ENCODE peak calls at places on chromosome 4, in seven cellular contexts. B is CD8-positive, alpha-beta memory T cell; U is sigmoid colon; Q is left ventricle myocardium inferior; X is naive thymus-derived CD4-positive, alpha-beta T cell; N is cardiac muscle cell; Z is keratinocyte. F is an unnamed sample.
A peak's percentile ranks its signal among the peaks of the same experiment; 100 is the strongest.

GRCh38 chr4:25440478-25441030 is 63.5 kb downstream of the ANAPC4 start:
- DNase-seq in Q (peak; percentile 64), N (peak; percentile 19), X (no peak), U (no peak), Z (no peak), B (no peak), F (no peak)

GRCh38 chr4:186144596-186145569 is 40.4 kb downstream of the FAM149A start:
- DNase-seq in Q (peak; percentile 65), X (no peak), N (peak; percentile 87), B (no peak), Z (no peak), U (peak; percentile 79), F (peak; percentile 32)

GRCh38 chr4:42452823-42453222 is 55.5 kb downstream of the SHISA3 start:
- DNase-seq in B (no peak), Z (no peak), X (no peak), U (no peak), Q (no peak), N (no peak), F (no peak)

GRCh38 chr4:41216294-41217019 is 2.1 kb upstream of the APBB2 start:
- DNase-seq in B (peak; percentile 3), Z (no peak), X (peak; percentile 21), Q (peak; percentile 61), U (peak; percentile 89), N (peak; percentile 81), F (peak; percentile 71)

GRCh38 chr4:84877051-84877833 is 89.2 kb downstream of the WDFY3 start:
- DNase-seq in Z (peak; percentile 49), N (no peak), U (no peak), X (no peak), Q (no peak), B (no peak), F (no peak)

GRCh38 chr4:139735381-139736256 is 70.0 kb downstream of the MGST2 start:
- DNase-seq in U (peak; percentile 74), Z (no peak), X (no peak), N (peak; percentile 66), Q (peak; percentile 35), B (no peak), F (peak; percentile 17)

GRCh38 chr4:18039113-18039512 is 17.6 kb upstream of the LCORL start:
- DNase-seq in B (no peak), U (no peak), N (no peak), X (no peak), Q (no peak), Z (no peak), F (no peak)

GRCh38 chr4:26384380-26385057 is 63.7 kb downstream of the RBPJ start:
- DNase-seq in U (no peak), Q (no peak), B (no peak), N (no peak), Z (no peak), X (no peak), F (no peak)

GRCh38 chr4:10083331-10083769 is 33.2 kb downstream of the WDR1 start:
- DNase-seq in Z (no peak), B (no peak), N (no peak), U (peak; percentile 60), Q (peak; percentile 11), X (no peak), F (no peak)

GRCh38 chr4:53717064-53717549 is 125.8 kb upstream of the LNX1 start:
- DNase-seq in U (no peak), X (no peak), N (no peak), Z (no peak), B (no peak), Q (no peak), F (no peak)

GRCh38 chr4:124173892-124174291 is 538.6 kb downstream of the ANKRD50 start:
- DNase-seq in Q (no peak), U (no peak), B (no peak), X (no peak), Z (no peak), N (no peak), F (no peak)

GRCh38 chr4:41192136-41192535 is 22.2 kb downstream of the APBB2 start:
- DNase-seq in U (no peak), N (no peak), Z (no peak), Q (no peak), X (no peak), B (no peak), F (no peak)

GRCh38 chr4:84622959-84623358 is 40.0 kb downstream of the CDS1 start:
- DNase-seq in Z (no peak), Q (no peak), X (no peak), B (no peak), U (no peak), N (no peak), F (no peak)

GRCh38 chr4:3657917-3658913 is 108.0 kb upstream of the ADRA2C start:
- DNase-seq in X (no peak), Z (no peak), N (no peak), Q (peak; percentile 28), B (no peak), U (no peak), F (no peak)

GRCh38 chr4:4867745-4868505 is 8.5 kb downstream of the MSX1 start:
- DNase-seq in B (no peak), N (no peak), X (no peak), Q (no peak), Z (no peak), U (no peak), F (no peak)

GRCh38 chr4:168784786-168785461 is 225.1 kb downstream of the CBR4 start:
- DNase-seq in B (no peak), Q (no peak), U (no peak), N (no peak), X (no peak), Z (no peak), F (peak; percentile 39)

GRCh38 chr4:74996996-74997395 is 64.1 kb downstream of the PARM1 start:
- DNase-seq in X (no peak), U (no peak), B (no peak), N (no peak), Q (no peak), Z (no peak), F (no peak)
- H3K27ac ChIP-seq in X (no peak overlapping the region), U (no peak overlapping the region), B (no peak overlapping the region), N (no peak overlapping the region), Q (no peak overlapping the region), Z (no peak overlapping the region), F (no peak overlapping the region)

GRCh38 chr4:173536808-173537429 is 6.9 kb upstream of the HAND2 start:
- DNase-seq in Z (no peak), Q (no peak), U (peak; percentile 81), B (no peak), N (peak; percentile 44), X (no peak), F (no peak)

GRCh38 chr4:173539986-173540385 is 10.0 kb upstream of the HAND2 start:
- DNase-seq in Z (no peak), Q (no peak), B (no peak), N (no peak), U (no peak), X (no peak), F (no peak)

GRCh38 chr4:173538148-173538902 is 8.3 kb upstream of the HAND2 start:
- DNase-seq in B (no peak), U (peak; percentile 81), X (no peak), Q (peak; percentile 74), N (peak; percentile 58), Z (no peak), F (no peak)

GRCh38 chr4:173537628-173538147 is 7.7 kb upstream of the HAND2 start:
- DNase-seq in B (no peak), Q (no peak), Z (no peak), N (no peak), X (no peak), U (peak; percentile 66), F (no peak)

DNA sequence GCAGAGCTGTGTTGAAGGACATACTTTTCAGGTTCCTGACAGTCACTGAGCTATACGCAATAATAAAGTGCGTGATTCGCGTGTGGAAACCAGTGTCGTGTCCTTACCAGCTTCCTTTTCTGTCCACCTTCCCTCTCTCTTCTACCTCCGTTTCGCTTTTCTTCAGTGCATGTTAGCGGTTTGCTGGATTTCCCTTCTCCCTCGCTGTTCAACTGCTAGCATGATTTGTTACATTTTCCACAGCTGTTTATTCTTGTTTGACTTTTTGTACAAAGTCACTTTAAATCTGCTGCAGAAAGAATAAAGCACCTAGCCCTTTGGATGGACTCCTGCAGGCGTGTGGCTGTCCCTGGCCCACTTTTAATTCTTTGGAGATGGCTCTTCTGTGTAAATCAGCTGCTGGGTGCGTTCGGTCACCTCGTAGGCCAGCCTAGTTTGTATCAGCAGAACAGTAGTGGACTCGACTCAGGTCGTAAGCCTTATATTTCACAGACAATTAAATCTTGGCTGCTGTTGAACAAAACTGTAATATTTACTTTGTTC is 8.9 kb upstream of the HAND2 start:
- DNase-seq in U (peak; percentile 75), N (no peak), X (no peak), B (no peak), Q (no peak), Z (no peak), F (no peak)
- H3K4me3 ChIP-seq in U (peak overlapping the region; percentile 96), N (peak overlapping the region; percentile 16), X (peak overlapping the region; percentile 43), B (no peak overlapping the region), Q (peak overlapping the region; percentile 84), Z (no peak overlapping the region), F (no peak overlapping the region)

GRCh38 chr4:108068422-108068821 is 78.7 kb downstream of the HADH start:
- DNase-seq in N (no peak), X (no peak), B (no peak), U (no peak), Z (no peak), Q (no peak), F (no peak)

GRCh38 chr4:108072300-108072699 is 82.6 kb downstream of the HADH start:
- DNase-seq in B (peak; percentile 91), Z (no peak), N (no peak), Q (no peak), U (no peak), X (peak; percentile 63), F (no peak)

DNA sequence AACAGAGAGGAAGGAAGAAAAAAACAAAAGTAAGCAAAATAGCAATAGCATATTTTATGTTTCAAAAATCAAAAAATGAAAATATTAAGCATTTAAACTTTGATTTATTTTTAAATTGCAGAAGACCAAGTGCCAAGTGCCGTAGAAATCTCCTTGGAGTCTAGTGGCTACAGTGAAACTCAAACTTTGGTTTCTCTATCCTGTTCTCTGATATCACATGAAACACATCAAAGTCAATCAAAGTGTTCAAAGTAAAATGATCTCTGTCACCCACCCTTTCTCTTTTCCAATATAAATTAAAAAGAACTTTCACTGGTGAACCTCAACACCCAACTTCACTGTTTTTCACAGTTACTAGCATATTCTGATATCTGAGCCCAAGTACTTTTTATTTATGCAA is 81.1 kb downstream of the HADH start:
- DNase-seq in N (no peak), X (no peak), B (peak; percentile 56), Q (no peak), Z (no peak), U (no peak), F (no peak)
- H3K27ac ChIP-seq in N (no peak overlapping the region), X (peak overlapping the region; percentile 77), B (no peak overlapping the region), Q (no peak overlapping the region), Z (no peak overlapping the region), U (no peak overlapping the region), F (no peak overlapping the region)

DNA sequence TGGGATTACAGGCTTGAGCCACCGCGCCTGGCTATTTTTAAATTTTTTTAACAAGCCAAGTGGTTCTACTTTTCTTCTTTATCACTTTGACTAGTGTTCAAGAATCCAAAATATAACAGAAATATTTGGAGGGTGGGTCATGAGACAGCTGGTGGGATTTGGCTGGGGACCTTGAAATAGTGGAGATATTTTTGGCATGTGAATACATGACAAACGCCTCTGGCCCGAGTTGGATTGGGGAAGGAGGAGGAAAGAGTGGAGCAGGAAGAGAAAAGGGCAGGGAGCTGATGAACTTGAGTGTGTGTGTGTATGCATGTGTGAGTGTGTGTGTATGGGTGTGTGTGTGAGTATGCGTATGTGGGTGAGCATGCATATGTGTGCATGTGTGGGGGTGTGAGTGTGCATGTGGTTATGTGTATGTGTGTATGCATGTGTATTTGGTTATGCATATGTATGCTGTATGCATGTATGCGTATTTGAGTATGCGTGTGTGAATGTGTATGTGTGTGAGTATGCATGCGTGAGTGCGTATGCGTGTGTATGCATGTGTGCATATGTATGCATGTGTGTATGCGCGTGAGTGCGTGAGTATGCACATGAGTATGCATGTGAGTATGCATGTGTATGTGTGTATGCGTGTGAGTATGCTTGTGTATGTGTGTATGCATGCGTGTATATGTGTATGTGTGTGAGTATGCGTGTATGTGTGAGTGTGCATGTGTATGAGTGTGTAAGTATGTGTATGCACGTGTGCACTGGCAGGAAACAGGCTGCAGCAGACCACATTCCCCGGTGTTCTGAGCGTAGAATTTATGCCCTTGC is 49.6 kb downstream of the JADE1 start:
- DNase-seq in N (no peak), Z (no peak), X (no peak), Q (no peak), U (no peak), B (no peak), F (no peak)
- H3K4me3 ChIP-seq in N (no peak overlapping the region), Z (no peak overlapping the region), X (no peak overlapping the region), Q (no peak overlapping the region), U (no peak overlapping the region), B (no peak overlapping the region), F (no peak overlapping the region)

F was measured in prostate gland.